ENCODE peak calls at places on chromosomes 3 and 15, in six cellular contexts. B is heart left ventricle, Z is lung, S is DND-41, T is aorta, N is suprapubic skin. A is an unnamed sample. For H3K4me1, the result is how much of the 10 kb centered on the place peaks cover.

GRCh38 chr3:67653425-67654098 is 850 bp downstream of the SUCLG2 start:
- DNase-seq in B (no peak), Z (no peak), S (no peak), T (no peak), N (no peak), A (no peak)

GRCh38 chr15:94840794-94841587 is 609.6 kb downstream of the MCTP2 start:
- DNase-seq in B (no peak), Z (no peak), S (no peak), T (peak), N (no peak), A (no peak)

GRCh38 chr3:198071602-198072285 is 111.7 kb downstream of the LMLN start:
- DNase-seq in B (no peak), Z (no peak), S (no peak), T (no peak), N (no peak), A (no peak)

GRCh38 chr3:114223146-114223545 is 14.2 kb downstream of the ZNF80 start:
- DNase-seq in B (no peak), Z (no peak), S (no peak), T (no peak), N (no peak), A (peak)

GRCh38 chr3:108489776-108490175 is 20.6 kb downstream of the MYH15 start:
- DNase-seq in B (no peak), Z (no peak), S (peak), T (no peak), N (no peak), A (peak)

GRCh38 chr15:81101894-81102815 is 31.9 kb upstream of the CFAP161 start:
- DNase-seq in B (no peak), Z (no peak), S (no peak), T (no peak), N (no peak), A (no peak)

GRCh38 chr15:81023483-81024264 is 23.0 kb downstream of the TLNRD1 start:
- DNase-seq in B (peak), Z (peak), S (no peak), T (peak), N (peak), A (no peak)

GRCh38 chr3:53754325-53754724 is 91.9 kb downstream of the CHDH start:
- DNase-seq in B (no peak), Z (no peak), S (no peak), T (no peak), N (no peak), A (no peak)

GRCh38 chr3:197151562-197151961 is 121.9 kb upstream of the MELTF start:
- DNase-seq in B (no peak), Z (peak), S (no peak), T (no peak), N (no peak), A (no peak)

GRCh38 chr15:20106026-20106425 is 435.6 kb downstream of the GOLGA6L6 start:
- DNase-seq in B (peak), Z (no peak), S (peak), T (peak), N (peak), A (no peak)

GRCh38 chr15:98718426-98719168 is 70.3 kb downstream of the IGF1R start:
- DNase-seq in B (no peak), Z (no peak), S (no peak), T (no peak), N (no peak), A (no peak)

GRCh38 chr3:190785047-190785446 is 77.4 kb downstream of the GMNC start:
- DNase-seq in B (no peak), Z (no peak), S (no peak), T (no peak), N (no peak), A (no peak)

GRCh38 chr3:48997714-48998637 is 7.9 kb downstream of the P4HTM start:
- DNase-seq in B (no peak), Z (no peak), S (no peak), T (no peak), N (no peak), A (no peak)

GRCh38 chr15:67033521-67033920 is 31.9 kb upstream of the SMAD3 start:
- DNase-seq in B (peak), Z (no peak), S (no peak), T (peak), N (no peak), A (no peak)

GRCh38 chr3:116426036-116426435 is 19.3 kb downstream of the LSAMP start:
- DNase-seq in B (no peak), Z (no peak), S (no peak), T (no peak), N (no peak), A (no peak)

GRCh38 chr3:172856766-172857742 is 106.5 kb downstream of the ECT2 start:
- DNase-seq in B (peak), Z (no peak), S (no peak), T (no peak), N (no peak), A (no peak)

GRCh38 chr3:150237490-150237889 is 170.6 kb upstream of the TSC22D2 start:
- DNase-seq in B (no peak), Z (no peak), S (no peak), T (no peak), N (no peak), A (no peak)

GRCh38 chr15:66842710-66843441 is 140.8 kb downstream of the SMAD6 start:
- DNase-seq in B (peak), Z (peak), S (no peak), T (peak), N (peak), A (no peak)

GRCh38 chr15:66673410-66674322 is 28.4 kb upstream of the SMAD6 start:
- DNase-seq in B (peak), Z (peak), S (peak), T (no peak), N (no peak), A (no peak)

GRCh38 chr15:51759557-51760070 is 8.2 kb downstream of the TMOD2 start:
- DNase-seq in B (no peak), Z (peak), S (no peak), T (no peak), N (no peak), A (no peak)

GRCh38 chr3:124250053-124250452 is 258.1 kb upstream of the ROPN1 start:
- DNase-seq in B (no peak), Z (no peak), S (no peak), T (no peak), N (no peak), A (no peak)

GRCh38 chr15:101232677-101233076 is 19.2 kb downstream of the CHSY1 start:
- DNase-seq in B (no peak), Z (no peak), S (no peak), T (no peak), N (no peak), A (no peak)

GRCh38 chr15:35522061-35522460 is 23.9 kb downstream of the DPH6 start:
- DNase-seq in B (no peak), Z (no peak), S (no peak), T (no peak), N (no peak), A (no peak)

GRCh38 chr3:120450261-120450913 is 405 bp downstream of the FSTL1 start:
- DNase-seq in B (peak), Z (no peak), S (no peak), T (peak), N (peak), A (no peak)

GRCh38 chr3:113117511-113118302 is 93.7 kb upstream of the BOC start:
- DNase-seq in B (no peak), Z (no peak), S (no peak), T (no peak), N (no peak), A (no peak)

GRCh38 chr3:13251166-13251892 is 168.8 kb downstream of the NUP210 start:
- DNase-seq in B (peak), Z (no peak), S (no peak), T (no peak), N (no peak), A (no peak)

GRCh38 chr15:64009798-64010241 is 36.5 kb downstream of the DAPK2 start:
- DNase-seq in B (no peak), Z (no peak), S (no peak), T (no peak), N (no peak), A (no peak)

GRCh38 chr3:31533169-31533870 is 595 bp downstream of the STT3B start:
- DNase-seq in B (peak), Z (peak), S (peak), T (peak), N (peak), A (peak)

GRCh38 chr3:139588450-139588849 is 48.9 kb upstream of the RBP1 start:
- DNase-seq in B (no peak), Z (no peak), S (no peak), T (no peak), N (no peak), A (no peak)

GRCh38 chr3:137259709-137260108 is 301.9 kb downstream of the IL20RB start:
- DNase-seq in B (no peak), Z (no peak), S (no peak), T (no peak), N (no peak), A (no peak)

GRCh38 chr15:44712108-44713005 is 1.0 kb downstream of the B2M start:
- DNase-seq in B (peak), Z (peak), S (peak), T (peak), N (peak), A (peak)

GRCh38 chr3:49570033-49570654 is 15.9 kb downstream of the BSN start:
- DNase-seq in B (no peak), Z (no peak), S (no peak), T (no peak), N (no peak), A (no peak)

GRCh38 chr3:197801801-197802504 is 10.9 kb downstream of the LRCH3 start:
- DNase-seq in B (no peak), Z (no peak), S (peak), T (no peak), N (no peak), A (peak)

GRCh38 chr15:90641581-90642463 is 75.3 kb upstream of the BLM start:
- DNase-seq in B (no peak), Z (no peak), S (no peak), T (no peak), N (no peak), A (no peak)

GRCh38 chr3:13518516-13519351 is 30.2 kb upstream of the FBLN2 start:
- DNase-seq in B (peak), Z (no peak), S (no peak), T (peak), N (peak), A (no peak)

GRCh38 chr3:8490079-8490552 is 11.5 kb upstream of the LMCD1 start:
- DNase-seq in B (no peak), Z (no peak), S (no peak), T (no peak), N (no peak), A (no peak)

GRCh38 chr3:118974356-118975097 is 60.1 kb downstream of the IGSF11 start:
- DNase-seq in B (no peak), Z (no peak), S (no peak), T (no peak), N (no peak), A (no peak)

GRCh38 chr15:82647045-82647834 is at the start of gene CPEB1:
- DNase-seq in B (peak), Z (no peak), S (no peak), T (peak), N (no peak), A (peak)

DNA sequence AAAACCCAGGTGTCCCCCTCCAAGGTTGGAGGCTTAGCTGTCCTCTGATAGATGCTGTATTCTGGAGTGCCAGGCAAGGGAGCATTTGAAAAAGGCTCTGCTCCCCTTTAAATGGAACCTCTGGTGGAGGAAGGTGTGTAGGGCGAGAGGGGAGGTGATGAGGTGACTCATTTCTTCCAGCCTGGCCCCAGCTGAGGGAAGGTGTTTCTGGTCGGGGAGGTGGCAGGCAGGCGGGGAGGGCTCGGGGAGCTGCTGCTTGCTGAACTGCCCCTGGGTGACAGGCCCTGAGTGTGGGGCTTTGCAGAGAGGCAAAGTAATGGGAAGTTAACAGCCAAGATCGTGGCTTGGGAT is 18.8 kb downstream of the PSTPIP1 start:
- DNase-seq in B (peak), Z (no peak), S (no peak), T (no peak), N (no peak), A (no peak)
- H3K27ac ChIP-seq in B (no peak), Z (no peak), S (no peak), T (no peak), N (no peak), A (peak)

DNA sequence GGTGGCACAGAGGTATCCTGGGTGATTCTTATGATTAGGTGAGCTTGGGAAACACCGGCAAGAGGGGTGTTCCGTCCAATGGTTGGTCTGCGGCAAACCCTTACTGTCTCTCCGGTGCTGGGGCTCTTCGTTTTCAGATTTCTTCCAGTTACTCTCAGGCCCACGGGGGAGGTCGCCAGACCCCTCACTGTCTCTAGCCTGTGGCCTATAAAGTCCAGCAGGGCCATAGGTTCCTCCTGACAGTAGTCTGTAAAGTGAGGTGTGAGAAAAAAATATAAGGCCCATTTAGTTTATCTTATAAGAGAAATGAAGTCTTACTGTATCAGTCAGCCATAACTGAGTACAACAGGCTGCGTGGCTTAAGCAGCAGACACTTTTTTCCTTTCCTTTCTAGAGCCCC is 1.4 kb downstream of the ESYT3 start:
- DNase-seq in B (no peak), Z (no peak), S (no peak), T (no peak), N (no peak), A (no peak)
- H3K4me3 ChIP-seq in B (no peak), Z (peak), S (no peak), T (no peak), N (peak), A (no peak)

GRCh38 chr3:162073422-162073821 is 576.8 kb downstream of the OTOL1 start:
- DNase-seq in B (no peak), Z (no peak), S (no peak), T (no peak), N (no peak), A (no peak)

GRCh38 chr3:162072656-162073055 is 576.0 kb downstream of the OTOL1 start:
- DNase-seq in B (no peak), Z (no peak), S (no peak), T (no peak), N (no peak), A (no peak)
- H3K4me1 ChIP-seq in B (under half), Z (under half), S (under half), T (under half), N (under half), A (under half)

GRCh38 chr15:40028193-40028592 is 10.8 kb downstream of the SRP14 start:
- DNase-seq in B (no peak), Z (no peak), S (no peak), T (no peak), N (no peak), A (no peak)
- H3K27ac ChIP-seq in B (peak), Z (no peak), S (no peak), T (no peak), N (peak), A (no peak)

GRCh38 chr3:140850210-140850955 is 91.3 kb upstream of the SLC25A36 start:
- DNase-seq in B (no peak), Z (no peak), S (no peak), T (no peak), N (no peak), A (no peak)
- H3K4me3 ChIP-seq in B (no peak), Z (no peak), S (no peak), T (no peak), N (no peak), A (no peak)

GRCh38 chr3:16411450-16411849 is 102.0 kb downstream of the RFTN1 start:
- DNase-seq in B (no peak), Z (no peak), S (no peak), T (no peak), N (no peak), A (no peak)

GRCh38 chr3:16419640-16420039 is 93.9 kb downstream of the RFTN1 start:
- DNase-seq in B (no peak), Z (no peak), S (no peak), T (no peak), N (no peak), A (no peak)

GRCh38 chr3:16417945-16418739 is 95.4 kb downstream of the RFTN1 start:
- DNase-seq in B (no peak), Z (no peak), S (no peak), T (no peak), N (no peak), A (no peak)

GRCh38 chr3:16412192-16412808 is 101.2 kb downstream of the RFTN1 start:
- DNase-seq in B (no peak), Z (no peak), S (no peak), T (no peak), N (no peak), A (no peak)

DNA sequence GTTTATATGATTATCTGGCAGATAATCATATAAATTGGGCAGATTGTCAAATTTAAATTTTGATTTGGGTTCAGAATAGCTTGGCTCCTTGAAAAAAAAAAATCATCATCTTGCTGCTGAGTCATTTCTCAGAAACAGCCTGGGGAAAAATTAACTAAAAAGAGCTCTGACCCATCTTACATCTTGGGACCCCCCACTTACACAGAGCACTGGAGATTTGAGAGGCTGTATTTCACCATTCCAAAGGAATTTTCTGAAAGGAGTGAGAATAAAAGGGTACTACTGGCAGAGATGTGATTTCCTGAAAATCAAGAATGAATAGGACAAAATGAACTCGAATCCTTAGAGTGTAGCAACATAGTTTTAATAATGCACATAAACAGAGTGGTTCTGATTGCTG is 97.6 kb downstream of the RFTN1 start:
- DNase-seq in B (no peak), Z (no peak), S (no peak), T (no peak), N (no peak), A (no peak)
- H3K4me1 ChIP-seq in B (under half), Z (under half), S (under half), T (under half), N (under half), A (under half)

GRCh38 chr15:70777156-70777926 is 14.0 kb upstream of the UACA start:
- DNase-seq in B (no peak), Z (peak), S (no peak), T (no peak), N (no peak), A (no peak)
- H3K27ac ChIP-seq in B (no peak), Z (no peak), S (no peak), T (no peak), N (no peak), A (no peak)